ENCODE peak calls at places on chromosomes 6 and 20, in eight cellular contexts. T is OCI-LY7, J is HCT116, Z is HFFc6, B is endothelial cell, G is thyroid gland, P is upper lobe of left lung, K is transverse colon. F is an unnamed sample.
A peak's percentile ranks its signal among the peaks of the same experiment; 100 is the strongest.

GRCh38 chr6:12719017-12719416 is 2.5 kb downstream of the PHACTR1 start:
- DNase-seq in T (no peak), J (no peak), Z (no peak), B (no peak), G (no peak), P (no peak), K (no peak), F (no peak)

GRCh38 chr20:53866787-53867740 is 203.3 kb downstream of the BCAS1 start:
- DNase-seq in T (peak; percentile 91), J (no peak), Z (peak; percentile 29), B (no peak), G (no peak), P (no peak), K (no peak), F (no peak)

GRCh38 chr6:45376310-45377040 is 1.3 kb downstream of the SUPT3H start:
- DNase-seq in T (no peak), J (no peak), Z (no peak), B (no peak), G (no peak), P (no peak), K (no peak), F (no peak)

GRCh38 chr6:128039542-128039941 is 138.7 kb upstream of the THEMIS start:
- DNase-seq in T (no peak), J (no peak), Z (no peak), B (no peak), G (no peak), P (no peak), K (no peak), F (no peak)

GRCh38 chr20:34949120-34949519 is 6.5 kb downstream of the GSS start:
- DNase-seq in T (no peak), J (no peak), Z (no peak), B (no peak), G (no peak), P (no peak), K (peak; percentile 46), F (no peak)

GRCh38 chr6:56491606-56492328 is 150.9 kb downstream of the DST start:
- DNase-seq in T (no peak), J (no peak), Z (no peak), B (no peak), G (no peak), P (no peak), K (no peak), F (no peak)

GRCh38 chr20:63494420-63495166 is 4.3 kb downstream of the EEF1A2 start:
- DNase-seq in T (no peak), J (no peak), Z (no peak), B (no peak), G (no peak), P (no peak), K (no peak), F (no peak)

GRCh38 chr6:159490298-159490937 is 202.6 kb downstream of the SOD2 start:
- DNase-seq in T (no peak), J (no peak), Z (no peak), B (no peak), G (peak; percentile 17), P (no peak), K (peak; percentile 20), F (no peak)

GRCh38 chr6:111038534-111039252 is 48.6 kb upstream of the SLC16A10 start:
- DNase-seq in T (no peak), J (no peak), Z (no peak), B (no peak), G (no peak), P (no peak), K (no peak), F (peak; percentile 55)

GRCh38 chr6:37845930-37846329 is 26.4 kb downstream of the ZFAND3 start:
- DNase-seq in T (no peak), J (no peak), Z (no peak), B (no peak), G (no peak), P (no peak), K (no peak), F (no peak)

GRCh38 chr20:47058236-47058635 is 163.6 kb downstream of the EYA2 start:
- DNase-seq in T (no peak), J (no peak), Z (no peak), B (no peak), G (no peak), P (no peak), K (no peak), F (no peak)

GRCh38 chr6:106519460-106520394 is 109.6 kb downstream of the RTN4IP1 start:
- DNase-seq in T (peak; percentile 90), J (peak; percentile 42), Z (peak; percentile 91), B (no peak), G (peak; percentile 73), P (peak; percentile 74), K (peak; percentile 66), F (peak; percentile 34)

GRCh38 chr6:121806116-121806515 is 370.7 kb downstream of the GJA1 start:
- DNase-seq in T (no peak), J (no peak), Z (no peak), B (no peak), G (no peak), P (no peak), K (no peak), F (no peak)

GRCh38 chr6:13733178-13733851 is 21.7 kb upstream of the RANBP9 start:
- DNase-seq in T (no peak), J (no peak), Z (peak; percentile 80), B (no peak), G (peak; percentile 76), P (peak; percentile 38), K (peak; percentile 66), F (no peak)

GRCh38 chr6:80608881-80609280 is 502.4 kb downstream of the BCKDHB start:
- DNase-seq in T (no peak), J (no peak), Z (peak; percentile 34), B (no peak), G (no peak), P (no peak), K (no peak), F (no peak)

DNA sequence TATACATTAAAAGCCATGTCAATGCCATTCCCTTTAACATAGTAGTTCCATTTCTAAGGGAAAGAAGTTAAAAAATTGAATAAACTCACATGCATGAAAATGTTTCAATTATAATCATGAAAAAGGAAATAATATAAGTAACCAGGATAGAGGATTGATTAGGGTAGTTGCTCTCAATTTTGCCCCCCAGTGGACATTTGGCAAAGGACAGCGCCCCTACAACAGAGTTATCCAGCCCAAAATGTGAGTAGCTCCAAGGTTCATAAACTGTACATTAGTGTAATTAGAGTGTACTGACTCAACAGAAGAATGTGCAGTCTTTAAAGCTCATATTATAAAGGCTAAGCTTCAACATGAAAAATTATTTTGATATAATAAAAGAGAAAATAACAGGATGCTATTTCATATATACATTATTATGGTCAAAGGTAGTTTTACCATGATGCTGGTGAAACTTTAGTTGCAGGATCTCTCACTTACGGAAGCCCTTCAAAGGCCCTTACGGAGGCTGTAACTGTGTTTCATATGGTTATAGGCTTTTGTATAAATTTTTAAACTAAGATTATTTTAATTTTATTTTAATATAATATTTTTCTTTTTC is 403.4 kb downstream of the PLCB1 start:
- DNase-seq in T (peak; percentile 69), J (no peak), Z (no peak), B (peak; percentile 30), G (no peak), P (no peak), K (no peak), F (peak; percentile 9)
- TF ChIP-seq CTCF in T (peak; percentile 95), J (peak; percentile 55), Z (peak; percentile 83), B (peak; percentile 80), G (no peak), P (no peak), K (peak; percentile 10), F (peak; percentile 42)

GRCh38 chr6:84258866-84259265 is 31.4 kb upstream of the CEP162 start:
- DNase-seq in T (no peak), J (no peak), Z (no peak), B (no peak), G (no peak), P (no peak), K (no peak), F (no peak)
- TF ChIP-seq CTCF in T (no peak), J (no peak), Z (no peak), B (no peak), G (no peak), P (no peak), K (no peak), F (no peak)

DNA sequence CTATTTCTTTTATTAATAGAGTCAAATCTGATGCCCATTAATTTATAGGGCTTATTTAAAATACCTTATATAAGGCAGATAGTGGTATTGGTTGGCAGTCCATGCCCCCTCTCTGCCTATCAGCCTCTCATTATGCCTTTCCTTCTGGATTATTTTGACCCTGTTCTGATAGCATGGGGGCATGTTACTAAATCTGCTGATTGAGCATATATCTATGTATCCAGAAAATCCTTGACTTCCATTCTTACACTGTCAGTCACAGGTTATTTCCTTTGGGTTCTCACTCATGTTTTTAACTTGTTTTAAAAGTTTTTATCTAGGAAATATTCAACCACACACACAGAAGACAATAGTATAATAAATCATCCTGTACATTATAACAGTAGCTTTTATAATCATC is 1184.9 kb downstream of the HACE1 start:
- DNase-seq in T (no peak), J (no peak), Z (no peak), B (no peak), G (no peak), P (no peak), K (no peak), F (no peak)
- TF ChIP-seq CTCF in T (no peak), J (no peak), Z (no peak), B (no peak), G (no peak), P (no peak), K (no peak), F (no peak)

GRCh38 chr20:5315807-5316187 is 957 bp downstream of the PROKR2 start:
- DNase-seq in T (no peak), J (no peak), Z (no peak), B (no peak), G (no peak), P (no peak), K (no peak), F (no peak)

GRCh38 chr20:5313916-5314315 is 2.8 kb downstream of the PROKR2 start:
- DNase-seq in T (no peak), J (no peak), Z (no peak), B (no peak), G (no peak), P (no peak), K (no peak), F (no peak)

GRCh38 chr20:5312518-5312917 is 4.2 kb downstream of the PROKR2 start:
- DNase-seq in T (no peak), J (no peak), Z (no peak), B (no peak), G (no peak), P (no peak), K (no peak), F (no peak)

DNA sequence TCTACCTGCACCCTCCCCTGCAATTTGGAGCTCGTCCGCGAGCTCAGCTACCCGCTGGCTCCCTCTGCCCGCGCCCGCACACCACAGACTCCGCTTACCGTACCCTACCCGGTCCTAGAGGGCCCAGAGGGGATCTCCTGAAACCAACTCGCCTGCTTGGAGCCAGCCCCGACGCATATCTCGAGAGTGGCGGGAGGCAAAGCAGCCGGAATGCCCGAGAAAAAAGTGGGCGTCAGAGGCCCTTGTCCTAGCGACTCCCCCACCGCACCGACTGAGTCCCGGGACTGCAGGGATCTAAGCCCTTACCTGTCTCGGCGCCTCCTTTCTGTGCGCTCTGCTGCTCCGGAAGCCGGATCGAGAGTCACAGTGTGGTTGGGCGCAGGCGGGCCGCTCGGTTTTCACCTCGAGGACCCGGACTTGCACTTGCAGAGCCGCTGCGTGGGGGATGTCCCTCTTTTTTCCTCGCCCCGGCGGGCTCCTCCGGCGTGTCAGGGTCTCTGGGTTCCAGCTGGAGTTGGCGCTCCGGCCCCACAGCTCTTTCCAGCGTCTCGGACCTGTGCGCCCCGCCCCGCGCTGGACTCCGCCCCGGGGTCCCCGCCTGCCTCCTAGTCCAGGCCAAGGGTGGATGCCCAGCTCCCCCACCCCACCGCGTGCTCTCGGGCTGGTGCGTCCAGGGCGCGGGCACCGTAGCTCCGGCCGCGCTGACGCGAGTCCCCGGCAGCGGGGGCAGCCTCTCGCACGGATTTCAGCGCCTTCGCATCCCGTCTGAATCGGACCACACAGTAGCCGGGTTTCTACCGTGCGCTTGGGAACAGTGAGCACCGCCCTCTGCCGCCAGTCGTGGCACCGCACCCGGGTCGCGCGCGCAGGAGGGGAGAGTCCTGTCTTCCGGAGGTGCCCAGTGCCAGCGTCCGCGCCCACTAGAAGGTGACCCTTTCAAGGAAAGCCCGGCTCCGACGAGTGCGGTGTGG is at the start of gene PROKR2:
- DNase-seq in T (no peak), J (no peak), Z (no peak), B (peak; percentile 59), G (no peak), P (no peak), K (no peak), F (no peak)
- TF ChIP-seq CTCF in T (no peak), J (no peak), Z (no peak), B (no peak), G (no peak), P (no peak), K (no peak), F (no peak)